ENCODE peak calls at places on chromosomes 6 and 20, in nine cellular contexts. One of them, this sample, is unnamed.

GRCh38 chr6:5471637-5472430 is 210.5 kb downstream of the FARS2 start:
- DNase-seq in A549: no peak
- DNase-seq in Peyer's patch: no peak
- DNase-seq in K562: no peak
- DNase-seq in pancreas: no peak
- DNase-seq in thyroid gland: no peak
- DNase-seq in breast epithelium: no peak
- DNase-seq in prostate gland: no peak
- DNase-seq in ovary: no peak
- DNase-seq in this sample: no peak

GRCh38 chr6:148999921-149000589 is 253.2 kb downstream of the UST start:
- DNase-seq in K562: no peak
- DNase-seq in pancreas: peak; percentile 32
- DNase-seq in ovary: peak; percentile 88
- DNase-seq in thyroid gland: peak; percentile 93
- DNase-seq in A549: peak; percentile 29
- DNase-seq in breast epithelium: peak; percentile 56
- DNase-seq in prostate gland: no peak
- DNase-seq in Peyer's patch: no peak
- DNase-seq in this sample: peak; percentile 81

GRCh38 chr6:31969712-31970603 is 2.0 kb downstream of the DXO start:
- DNase-seq in prostate gland: no peak
- DNase-seq in breast epithelium: no peak
- DNase-seq in Peyer's patch: peak; percentile 37
- DNase-seq in thyroid gland: no peak
- DNase-seq in ovary: no peak
- DNase-seq in pancreas: no peak
- DNase-seq in K562: peak; percentile 50
- DNase-seq in A549: no peak
- DNase-seq in this sample: peak; percentile 61

GRCh38 chr6:101683884-101684283 is 290.4 kb downstream of the GRIK2 start:
- DNase-seq in prostate gland: no peak
- DNase-seq in Peyer's patch: no peak
- DNase-seq in ovary: no peak
- DNase-seq in A549: no peak
- DNase-seq in thyroid gland: no peak
- DNase-seq in pancreas: no peak
- DNase-seq in K562: no peak
- DNase-seq in breast epithelium: no peak
- DNase-seq in this sample: no peak

GRCh38 chr20:59032713-59033059 is 551 bp upstream of the ATP5F1E start:
- DNase-seq in prostate gland: no peak
- DNase-seq in K562: no peak
- DNase-seq in thyroid gland: no peak
- DNase-seq in pancreas: no peak
- DNase-seq in breast epithelium: no peak
- DNase-seq in A549: no peak
- DNase-seq in Peyer's patch: no peak
- DNase-seq in ovary: no peak
- DNase-seq in this sample: no peak

GRCh38 chr6:46635462-46635861 is 17.2 kb downstream of the CYP39A1 start:
- DNase-seq in breast epithelium: no peak
- DNase-seq in K562: no peak
- DNase-seq in ovary: no peak
- DNase-seq in thyroid gland: no peak
- DNase-seq in Peyer's patch: no peak
- DNase-seq in pancreas: no peak
- DNase-seq in prostate gland: no peak
- DNase-seq in A549: no peak
- DNase-seq in this sample: no peak

GRCh38 chr6:139378226-139378625 is 3.8 kb upstream of the CITED2 start:
- DNase-seq in K562: no peak
- DNase-seq in A549: no peak
- DNase-seq in ovary: no peak
- DNase-seq in thyroid gland: no peak
- DNase-seq in prostate gland: no peak
- DNase-seq in pancreas: no peak
- DNase-seq in Peyer's patch: no peak
- DNase-seq in breast epithelium: no peak
- DNase-seq in this sample: no peak

GRCh38 chr6:2545351-2545750 is 205.4 kb downstream of the MYLK4 start:
- DNase-seq in ovary: no peak
- DNase-seq in Peyer's patch: no peak
- DNase-seq in thyroid gland: no peak
- DNase-seq in A549: no peak
- DNase-seq in prostate gland: no peak
- DNase-seq in pancreas: no peak
- DNase-seq in breast epithelium: no peak
- DNase-seq in K562: no peak
- DNase-seq in this sample: no peak

GRCh38 chr6:24064106-24064505 is 61.9 kb upstream of the NRSN1 start:
- DNase-seq in pancreas: no peak
- DNase-seq in K562: no peak
- DNase-seq in thyroid gland: peak; percentile 47
- DNase-seq in prostate gland: no peak
- DNase-seq in breast epithelium: no peak
- DNase-seq in A549: peak; percentile 18
- DNase-seq in ovary: no peak
- DNase-seq in Peyer's patch: no peak
- DNase-seq in this sample: no peak

GRCh38 chr6:167962717-167963116 is 34.8 kb upstream of the KIF25 start:
- DNase-seq in thyroid gland: no peak
- DNase-seq in A549: no peak
- DNase-seq in pancreas: no peak
- DNase-seq in ovary: no peak
- DNase-seq in K562: no peak
- DNase-seq in breast epithelium: no peak
- DNase-seq in Peyer's patch: no peak
- DNase-seq in prostate gland: no peak
- DNase-seq in this sample: no peak

GRCh38 chr6:89411019-89411268 is 1.1 kb downstream of the RRAGD start:
- DNase-seq in thyroid gland: peak; percentile 54
- DNase-seq in prostate gland: peak; percentile 28
- DNase-seq in ovary: no peak
- DNase-seq in A549: no peak
- DNase-seq in Peyer's patch: no peak
- DNase-seq in K562: no peak
- DNase-seq in pancreas: peak; percentile 49
- DNase-seq in breast epithelium: peak; percentile 52
- DNase-seq in this sample: peak; percentile 68

GRCh38 chr20:21241400-21241799 is 61.7 kb upstream of the XRN2 start:
- DNase-seq in A549: no peak
- DNase-seq in pancreas: no peak
- DNase-seq in thyroid gland: no peak
- DNase-seq in Peyer's patch: no peak
- DNase-seq in prostate gland: no peak
- DNase-seq in ovary: no peak
- DNase-seq in breast epithelium: no peak
- DNase-seq in K562: no peak
- DNase-seq in this sample: no peak

GRCh38 chr20:22815584-22815983 is 219.5 kb upstream of the SSTR4 start:
- DNase-seq in prostate gland: no peak
- DNase-seq in breast epithelium: no peak
- DNase-seq in thyroid gland: no peak
- DNase-seq in K562: no peak
- DNase-seq in pancreas: no peak
- DNase-seq in Peyer's patch: no peak
- DNase-seq in A549: no peak
- DNase-seq in ovary: no peak
- DNase-seq in this sample: no peak

GRCh38 chr20:49865559-49865958 is 49.8 kb downstream of the SPATA2 start:
- DNase-seq in thyroid gland: peak; percentile 79
- DNase-seq in Peyer's patch: no peak
- DNase-seq in A549: no peak
- DNase-seq in breast epithelium: no peak
- DNase-seq in K562: no peak
- DNase-seq in ovary: no peak
- DNase-seq in prostate gland: no peak
- DNase-seq in pancreas: no peak
- DNase-seq in this sample: no peak

GRCh38 chr6:97947841-97948240 is 664.8 kb upstream of the MMS22L start:
- DNase-seq in prostate gland: peak; percentile 6
- DNase-seq in ovary: no peak
- DNase-seq in thyroid gland: peak; percentile 87
- DNase-seq in breast epithelium: peak; percentile 51
- DNase-seq in Peyer's patch: no peak
- DNase-seq in pancreas: peak; percentile 69
- DNase-seq in K562: no peak
- DNase-seq in A549: peak; percentile 74
- DNase-seq in this sample: no peak

GRCh38 chr6:80742481-80742880 is 636.0 kb downstream of the BCKDHB start:
- DNase-seq in Peyer's patch: no peak
- DNase-seq in pancreas: no peak
- DNase-seq in K562: no peak
- DNase-seq in thyroid gland: no peak
- DNase-seq in A549: peak; percentile 16
- DNase-seq in breast epithelium: no peak
- DNase-seq in ovary: no peak
- DNase-seq in prostate gland: no peak
- DNase-seq in this sample: no peak

GRCh38 chr6:16437984-16438383 is 199.6 kb downstream of the GMPR start:
- DNase-seq in K562: no peak
- DNase-seq in pancreas: no peak
- DNase-seq in ovary: no peak
- DNase-seq in prostate gland: no peak
- DNase-seq in thyroid gland: peak; percentile 11
- DNase-seq in Peyer's patch: no peak
- DNase-seq in A549: no peak
- DNase-seq in breast epithelium: no peak
- DNase-seq in this sample: no peak

GRCh38 chr6:139722540-139722939 is 348.1 kb upstream of the CITED2 start:
- DNase-seq in pancreas: no peak
- DNase-seq in Peyer's patch: no peak
- DNase-seq in breast epithelium: no peak
- DNase-seq in ovary: no peak
- DNase-seq in prostate gland: no peak
- DNase-seq in K562: no peak
- DNase-seq in thyroid gland: no peak
- DNase-seq in A549: no peak
- DNase-seq in this sample: no peak

GRCh38 chr6:26362093-26362835 is 2.7 kb upstream of the BTN3A2 start:
- DNase-seq in thyroid gland: no peak
- DNase-seq in pancreas: no peak
- DNase-seq in K562: no peak
- DNase-seq in breast epithelium: no peak
- DNase-seq in A549: no peak
- DNase-seq in prostate gland: no peak
- DNase-seq in Peyer's patch: no peak
- DNase-seq in ovary: no peak
- DNase-seq in this sample: no peak

GRCh38 chr6:26365633-26365995 is 616 bp downstream of the BTN3A2 start:
- DNase-seq in Peyer's patch: no peak
- DNase-seq in pancreas: no peak
- DNase-seq in thyroid gland: no peak
- DNase-seq in A549: no peak
- DNase-seq in ovary: no peak
- DNase-seq in K562: no peak
- DNase-seq in prostate gland: no peak
- DNase-seq in breast epithelium: no peak
- DNase-seq in this sample: no peak

GRCh38 chr6:26362836-26363220 is 2.2 kb upstream of the BTN3A2 start:
- DNase-seq in prostate gland: no peak
- DNase-seq in pancreas: no peak
- DNase-seq in Peyer's patch: no peak
- DNase-seq in breast epithelium: no peak
- DNase-seq in ovary: no peak
- DNase-seq in thyroid gland: no peak
- DNase-seq in A549: no peak
- DNase-seq in K562: no peak
- DNase-seq in this sample: no peak

GRCh38 chr6:26366504-26366903 is 1.5 kb downstream of the BTN3A2 start:
- DNase-seq in K562: no peak
- DNase-seq in breast epithelium: no peak
- DNase-seq in Peyer's patch: no peak
- DNase-seq in thyroid gland: no peak
- DNase-seq in pancreas: no peak
- DNase-seq in prostate gland: no peak
- DNase-seq in A549: no peak
- DNase-seq in ovary: no peak
- DNase-seq in this sample: no peak

GRCh38 chr6:26363882-26364825 is 844 bp upstream of the BTN3A2 start:
- DNase-seq in breast epithelium: no peak
- DNase-seq in ovary: no peak
- DNase-seq in pancreas: no peak
- DNase-seq in thyroid gland: no peak
- DNase-seq in K562: peak; percentile 18
- DNase-seq in A549: no peak
- DNase-seq in Peyer's patch: no peak
- DNase-seq in prostate gland: no peak
- DNase-seq in this sample: no peak
- H3K4me3 ChIP-seq in breast epithelium: peak overlapping the region; percentile 55
- H3K4me3 ChIP-seq in ovary: peak overlapping the region; percentile 58
- H3K4me3 ChIP-seq in pancreas: peak overlapping the region; percentile 22
- H3K4me3 ChIP-seq in thyroid gland: peak overlapping the region; percentile 45
- H3K4me3 ChIP-seq in K562: peak overlapping the region; percentile 44
- H3K4me3 ChIP-seq in A549: peak overlapping the region; percentile 51
- H3K4me3 ChIP-seq in Peyer's patch: peak overlapping the region; percentile 53
- H3K4me3 ChIP-seq in prostate gland: peak overlapping the region; percentile 32
- H3K4me3 ChIP-seq in this sample: peak overlapping the region; percentile 48

GRCh38 chr6:90559931-90560330 is 26.9 kb downstream of the MAP3K7 start:
- DNase-seq in ovary: no peak
- DNase-seq in thyroid gland: no peak
- DNase-seq in A549: no peak
- DNase-seq in Peyer's patch: no peak
- DNase-seq in breast epithelium: no peak
- DNase-seq in prostate gland: no peak
- DNase-seq in pancreas: no peak
- DNase-seq in K562: no peak
- DNase-seq in this sample: no peak
- TF ChIP-seq CTCF in ovary: no peak
- TF ChIP-seq CTCF in thyroid gland: no peak
- TF ChIP-seq CTCF in A549: no peak
- TF ChIP-seq CTCF in Peyer's patch: no peak
- TF ChIP-seq CTCF in breast epithelium: no peak
- TF ChIP-seq CTCF in prostate gland: no peak
- TF ChIP-seq CTCF in pancreas: no peak
- TF ChIP-seq CTCF in K562: no peak
- TF ChIP-seq CTCF in this sample: no peak

DNA sequence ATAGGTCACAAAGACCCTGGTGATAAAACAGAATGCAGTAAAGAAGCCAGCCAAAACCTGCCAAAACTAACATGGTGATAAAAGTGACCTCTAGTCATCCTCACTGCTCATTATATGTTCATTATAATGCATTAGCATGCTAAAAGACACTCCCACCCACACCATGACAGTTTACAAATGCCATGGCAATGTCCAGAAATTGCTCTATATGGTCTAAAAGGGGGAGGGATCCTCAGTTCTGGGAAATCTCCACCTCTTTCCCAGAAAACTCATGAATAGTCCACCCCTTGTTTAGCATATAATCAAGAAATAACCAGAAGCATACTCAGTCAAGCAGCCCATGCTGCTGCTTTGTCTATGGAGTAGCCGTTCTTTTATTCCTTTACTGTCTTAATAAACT is 40.4 kb upstream of the MC3R start:
- DNase-seq in A549: no peak
- DNase-seq in pancreas: no peak
- DNase-seq in breast epithelium: no peak
- DNase-seq in ovary: no peak
- DNase-seq in K562: no peak
- DNase-seq in thyroid gland: no peak
- DNase-seq in prostate gland: no peak
- DNase-seq in Peyer's patch: no peak
- DNase-seq in this sample: no peak
- H3K9me3 ChIP-seq in A549: no peaks in the 10 kb centered on the region
- H3K9me3 ChIP-seq in pancreas: no peaks in the 10 kb centered on the region
- H3K9me3 ChIP-seq in breast epithelium: no peaks in the 10 kb centered on the region
- H3K9me3 ChIP-seq in ovary: no peaks in the 10 kb centered on the region
- H3K9me3 ChIP-seq in K562: no peaks in the 10 kb centered on the region
- H3K9me3 ChIP-seq in thyroid gland: no peaks in the 10 kb centered on the region
- H3K9me3 ChIP-seq in prostate gland: no peaks in the 10 kb centered on the region
- H3K9me3 ChIP-seq in Peyer's patch: no peaks in the 10 kb centered on the region
- H3K9me3 ChIP-seq in this sample: no peaks in the 10 kb centered on the region

GRCh38 chr6:136566007-136566487 is 15.8 kb upstream of the MAP7 start:
- DNase-seq in pancreas: peak; percentile 28
- DNase-seq in prostate gland: peak; percentile 67
- DNase-seq in thyroid gland: no peak
- DNase-seq in Peyer's patch: peak; percentile 71
- DNase-seq in ovary: no peak
- DNase-seq in breast epithelium: no peak
- DNase-seq in K562: peak; percentile 21
- DNase-seq in A549: no peak
- DNase-seq in this sample: no peak
- H3K4me3 ChIP-seq in pancreas: no peak overlapping the region
- H3K4me3 ChIP-seq in prostate gland: no peak overlapping the region
- H3K4me3 ChIP-seq in thyroid gland: no peak overlapping the region
- H3K4me3 ChIP-seq in Peyer's patch: no peak overlapping the region
- H3K4me3 ChIP-seq in ovary: no peak overlapping the region
- H3K4me3 ChIP-seq in breast epithelium: no peak overlapping the region
- H3K4me3 ChIP-seq in K562: no peak overlapping the region
- H3K4me3 ChIP-seq in A549: no peak overlapping the region
- H3K4me3 ChIP-seq in this sample: no peak overlapping the region